ENCODE peak calls at places on chromosomes 4 and X, in five cellular contexts. W is SK-MEL-5, R is BJ, L is kidney glomerular epithelial cell, M is astrocyte of the spinal cord. X is an unnamed sample.

GRCh38 chr4:166723532-166724140 is 510.7 kb downstream of the SPOCK3 start:
- DNase-seq in W (no peak), R (no peak), L (no peak), M (no peak), X (no peak)

GRCh38 chrX:44291468-44292116 is 51.9 kb downstream of the EFHC2 start:
- DNase-seq in W (no peak), R (no peak), L (peak; percentile 5), M (no peak), X (no peak)

GRCh38 chr4:185931375-185931774 is 119.4 kb upstream of the SORBS2 start:
- DNase-seq in W (no peak), R (no peak), L (no peak), M (no peak), X (no peak)

GRCh38 chr4:157013656-157014055 is 42.1 kb upstream of the PDGFC start:
- DNase-seq in W (no peak), R (no peak), L (no peak), M (no peak), X (no peak)

GRCh38 chrX:130887392-130887791 is 15.6 kb downstream of the ENOX2 start:
- DNase-seq in W (no peak), R (no peak), L (no peak), M (no peak), X (no peak)

GRCh38 chr4:121736735-121737351 is 28.1 kb downstream of the SMIM43 start:
- DNase-seq in W (peak; percentile 74), R (no peak), L (peak; percentile 34), M (peak; percentile 69), X (peak; percentile 36)

GRCh38 chr4:84995386-84995785 is 28.9 kb upstream of the WDFY3 start:
- DNase-seq in W (no peak), R (no peak), L (no peak), M (peak; percentile 32), X (no peak)

GRCh38 chr4:139817657-139818452 is 152.2 kb downstream of the MGST2 start:
- DNase-seq in W (no peak), R (no peak), L (no peak), M (no peak), X (no peak)

GRCh38 chrX:134794692-134795091 is 136.4 kb upstream of the PLAC1 start:
- DNase-seq in W (no peak), R (no peak), L (no peak), M (no peak), X (no peak)

GRCh38 chr4:7565483-7565882 is 130.8 kb upstream of the PSAPL1 start:
- DNase-seq in W (no peak), R (no peak), L (no peak), M (no peak), X (no peak)

GRCh38 chr4:138957302-138957701 is 58.3 kb upstream of the NOCT start:
- DNase-seq in W (no peak), R (no peak), L (no peak), M (no peak), X (no peak)

GRCh38 chr4:985123-985830 is 1.6 kb upstream of the IDUA start:
- DNase-seq in W (no peak), R (no peak), L (no peak), M (no peak), X (no peak)

GRCh38 chrX:17369294-17369693 is 5.7 kb upstream of the NHS start:
- DNase-seq in W (no peak), R (no peak), L (no peak), M (no peak), X (no peak)

GRCh38 chr4:146269228-146269653 is 54.9 kb downstream of the REELD1 start:
- DNase-seq in W (no peak), R (no peak), L (no peak), M (no peak), X (no peak)